ENCODE peak calls at places on chromosomes 5 and 9, in four cellular contexts. E is pancreas, A is epithelial cell of prostate, D is fibroblast of lung. V is an unnamed sample.

GRCh38 chr9:107043886-107044285 is 180.9 kb downstream of the ZNF462 start:
- DNase-seq in E (no peak), A (no peak), D (peak), V (peak)

GRCh38 chr9:30522486-30522885 is 1862.0 kb upstream of the ACO1 start:
- DNase-seq in E (no peak), A (no peak), D (no peak), V (no peak)

GRCh38 chr5:120159155-120159554 is 304.9 kb upstream of the PRR16 start:
- DNase-seq in E (no peak), A (no peak), D (no peak), V (no peak)

GRCh38 chr5:10724799-10725507 is 36.1 kb downstream of the DAP start:
- DNase-seq in E (peak), A (no peak), D (peak), V (no peak)

GRCh38 chr5:33120671-33121070 is 320.1 kb upstream of the TARS1 start:
- DNase-seq in E (no peak), A (no peak), D (peak), V (no peak)

GRCh38 chr9:95499847-95500246 is 16.9 kb downstream of the PTCH1 start:
- DNase-seq in E (no peak), A (no peak), D (peak), V (no peak)

GRCh38 chr5:89064691-89065207 is 181.8 kb upstream of the MEF2C start:
- DNase-seq in E (no peak), A (no peak), D (peak), V (no peak)

GRCh38 chr9:37001461-37001860 is 32.6 kb downstream of the PAX5 start:
- DNase-seq in E (no peak), A (no peak), D (no peak), V (no peak)

GRCh38 chr9:74672237-74672636 is 175.1 kb downstream of the RORB start:
- DNase-seq in E (no peak), A (peak), D (no peak), V (no peak)

GRCh38 chr5:77076961-77077820 is 9.9 kb downstream of the ZBED3 start:
- DNase-seq in E (peak), A (no peak), D (peak), V (peak)

GRCh38 chr5:96331210-96331609 is 101.8 kb downstream of the PCSK1 start:
- DNase-seq in E (no peak), A (no peak), D (peak), V (no peak)

GRCh38 chr5:124605516-124605915 is 140.9 kb downstream of the ZNF608 start:
- DNase-seq in E (no peak), A (no peak), D (peak), V (peak)

GRCh38 chr9:116592926-116593325 is 94.2 kb upstream of the TRIM32 start:
- DNase-seq in E (no peak), A (no peak), D (peak), V (peak)

GRCh38 chr9:123848447-123849085 is 81.4 kb downstream of the DENND1A start:
- DNase-seq in E (no peak), A (no peak), D (no peak), V (no peak)

GRCh38 chr5:11904270-11904906 is at the start of gene CTNND2:
- DNase-seq in E (peak), A (no peak), D (peak), V (peak)

GRCh38 chr9:79127661-79128060 is 444.1 kb upstream of the TLE4 start:
- DNase-seq in E (no peak), A (no peak), D (no peak), V (no peak)

GRCh38 chr9:133955821-133956411 is 36.2 kb downstream of the VAV2 start:
- DNase-seq in E (peak), A (no peak), D (peak), V (peak)

GRCh38 chr9:79574166-79574565 is 2.4 kb downstream of the TLE4 start:
- DNase-seq in E (no peak), A (no peak), D (no peak), V (no peak)

GRCh38 chr9:124818431-124819281 is 34.6 kb upstream of the WDR38 start:
- DNase-seq in E (peak), A (peak), D (peak), V (no peak)

GRCh38 chr9:71762900-71763653 is 5.2 kb downstream of the CEMIP2 start:
- DNase-seq in E (no peak), A (no peak), D (peak), V (no peak)

GRCh38 chr9:92671323-92671722 is 1.4 kb upstream of the IPPK start:
- DNase-seq in E (peak), A (peak), D (peak), V (no peak)

GRCh38 chr5:74314906-74315305 is 325.6 kb downstream of the ENC1 start:
- DNase-seq in E (no peak), A (peak), D (peak), V (no peak)

GRCh38 chr5:139710370-139711066 is 62.4 kb downstream of the CXXC5 start:
- DNase-seq in E (peak), A (no peak), D (peak), V (peak)

GRCh38 chr9:136603901-136604816 is 58.3 kb upstream of the NOTCH1 start:
- DNase-seq in E (no peak), A (no peak), D (no peak), V (no peak)
- H3K27ac ChIP-seq in E (no peak), A (no peak), D (no peak), V (no peak)

GRCh38 chr9:86282979-86283535 is 719 bp upstream of the ISCA1 start:
- DNase-seq in E (no peak), A (peak), D (peak), V (no peak)

GRCh38 chr9:86286278-86286677 is 3.9 kb upstream of the ISCA1 start:
- DNase-seq in E (no peak), A (no peak), D (no peak), V (no peak)

GRCh38 chr9:86285247-86285646 is 2.9 kb upstream of the ISCA1 start:
- DNase-seq in E (no peak), A (no peak), D (no peak), V (no peak)

GRCh38 chr9:86288501-86288900 is 6.2 kb upstream of the ISCA1 start:
- DNase-seq in E (no peak), A (no peak), D (no peak), V (no peak)

DNA sequence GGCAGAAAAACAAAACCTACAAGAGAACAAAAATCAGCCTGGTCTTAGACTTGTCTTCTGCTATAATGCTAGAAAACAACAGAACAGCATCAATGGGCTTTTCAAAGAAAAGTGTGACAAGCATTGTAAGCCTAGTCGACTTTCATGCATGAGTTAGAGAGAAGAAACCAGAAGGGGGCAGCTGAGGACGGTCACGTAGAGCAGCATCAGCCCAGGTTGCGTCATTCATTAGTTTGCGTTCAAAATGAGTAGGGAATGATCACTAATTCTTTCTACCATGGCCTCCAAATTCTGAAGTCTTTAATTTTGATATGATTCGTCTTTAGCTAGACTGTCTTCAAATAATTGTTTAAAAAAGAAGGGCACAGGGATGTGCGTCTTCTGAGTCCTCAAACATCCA is 4.7 kb upstream of the ISCA1 start:
- DNase-seq in E (no peak), A (no peak), D (peak), V (peak)
- H3K27ac ChIP-seq in E (no peak), A (no peak), D (no peak), V (no peak)

DNA sequence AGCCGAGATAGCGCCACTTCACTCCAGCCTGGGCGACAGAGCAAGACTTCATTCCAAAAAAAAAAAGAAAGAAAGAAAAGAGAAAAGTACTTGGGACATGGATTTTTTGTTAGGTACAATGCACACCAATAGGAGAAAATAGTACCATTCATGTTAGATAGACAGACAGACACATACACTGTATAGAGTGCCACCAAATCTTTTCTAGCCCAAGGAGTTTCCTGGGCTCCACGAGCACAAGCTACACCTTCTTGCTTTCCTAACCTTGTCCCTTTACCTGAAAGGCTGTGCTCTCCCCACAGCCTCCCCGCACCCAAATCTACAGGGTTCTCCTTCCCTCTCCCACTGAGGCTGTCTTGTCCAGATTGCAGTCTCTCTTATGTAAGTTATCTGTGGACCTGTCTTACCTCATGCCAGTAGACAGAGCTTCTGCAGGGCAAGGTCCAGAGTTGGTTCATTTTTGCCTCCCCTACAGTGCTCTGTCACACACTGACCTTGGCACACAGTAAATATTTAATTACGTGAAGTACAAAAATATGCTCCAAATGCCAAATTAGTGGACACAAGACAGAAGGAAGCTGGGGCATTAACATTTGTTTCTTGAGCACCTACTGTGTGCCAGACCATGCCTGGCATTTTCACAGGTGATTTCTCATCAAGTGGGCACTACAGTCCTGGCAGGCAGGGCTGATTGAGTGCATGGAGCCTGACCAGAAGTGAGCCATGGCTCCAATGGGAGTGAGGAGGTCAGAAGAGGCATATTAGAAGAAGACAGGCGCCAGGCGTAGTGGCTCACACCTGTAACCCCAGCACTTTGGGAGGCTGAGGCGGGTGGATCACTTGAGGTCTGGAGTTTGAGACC is 5.9 kb downstream of the ALAD start:
- DNase-seq in E (no peak), A (no peak), D (no peak), V (no peak)
- H3K27ac ChIP-seq in E (peak), A (no peak), D (no peak), V (no peak)

DNA sequence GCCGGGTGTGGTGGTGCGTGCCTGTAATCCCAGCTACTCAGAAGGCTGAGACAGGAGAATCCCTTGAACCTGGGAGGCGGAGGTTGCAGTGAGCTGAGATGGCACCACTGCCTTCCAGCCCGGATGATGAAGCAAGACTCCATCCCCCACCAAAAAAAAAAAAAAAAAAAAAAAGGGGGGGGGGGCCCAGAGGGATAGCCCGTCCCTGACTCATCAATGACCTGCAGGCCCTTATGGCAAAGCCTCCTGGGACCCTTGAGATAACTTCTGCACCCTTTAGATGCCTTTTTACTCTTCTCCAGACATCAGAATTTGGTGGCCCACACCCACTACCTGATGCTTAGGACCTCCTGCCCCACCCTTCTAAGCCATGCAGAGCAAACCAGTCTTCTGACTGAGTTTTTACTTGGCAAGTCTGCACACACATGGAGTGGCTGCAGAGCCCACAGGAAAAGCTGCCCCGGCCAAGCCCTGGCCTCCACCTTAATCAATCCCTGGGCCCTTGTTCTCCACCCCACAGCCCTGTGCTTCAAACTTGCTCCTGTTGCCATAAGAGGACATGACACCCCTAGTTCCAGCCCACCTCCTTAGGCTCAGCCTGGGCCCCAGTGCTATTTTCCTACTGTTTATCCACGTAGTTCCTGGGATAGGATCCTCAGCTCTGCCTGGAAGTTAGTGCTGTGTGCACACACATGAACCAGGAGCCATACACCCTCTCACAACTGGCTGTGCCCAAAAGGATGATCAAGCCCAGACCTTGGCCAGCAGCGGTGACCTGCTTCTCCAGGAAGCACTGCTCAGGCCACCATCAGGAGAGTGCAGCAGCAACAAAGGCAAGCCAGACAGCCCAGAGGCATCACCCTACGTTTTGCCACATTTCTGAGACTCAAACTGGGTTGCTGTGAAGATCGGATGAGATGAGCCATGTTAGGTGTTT is 5.1 kb downstream of the MGAT1 start:
- DNase-seq in E (no peak), A (no peak), D (no peak), V (no peak)
- H3K27ac ChIP-seq in E (no peak), A (no peak), D (no peak), V (no peak)

DNA sequence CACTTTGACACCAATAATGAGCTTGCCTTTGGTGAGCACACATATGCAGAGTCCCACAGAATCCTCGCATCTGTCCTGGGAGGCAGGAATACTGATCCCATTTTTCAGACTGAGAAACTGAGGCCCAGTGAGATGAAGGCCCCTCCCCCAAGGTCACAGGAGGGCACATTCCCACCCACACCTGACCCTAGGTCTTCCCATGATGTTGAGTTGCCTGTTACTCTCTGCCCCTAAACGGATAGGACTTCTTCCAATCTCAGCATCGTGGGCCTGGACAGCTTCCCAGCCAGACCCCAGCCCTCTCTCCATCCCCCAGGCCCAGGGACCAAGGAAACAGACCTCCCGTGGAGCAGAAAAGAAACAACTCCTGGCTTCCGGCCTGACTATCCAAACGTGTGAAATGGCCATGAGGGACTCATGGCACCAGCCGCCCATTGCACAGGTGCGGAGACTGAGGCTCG is 877 bp downstream of the SH3GLB2 start:
- DNase-seq in E (no peak), A (no peak), D (no peak), V (no peak)
- H3K27ac ChIP-seq in E (peak), A (peak), D (no peak), V (peak)

GRCh38 chr5:178389031-178389729 is 156.6 kb upstream of the PHYKPL start:
- DNase-seq in E (no peak), A (no peak), D (no peak), V (no peak)
- H3K27ac ChIP-seq in E (no peak), A (no peak), D (no peak), V (no peak)

GRCh38 chr5:166127766-166128565 is 2163.5 kb upstream of the WWC1 start:
- DNase-seq in E (no peak), A (no peak), D (no peak), V (no peak)
- H3K27ac ChIP-seq in E (no peak), A (no peak), D (no peak), V (no peak)